ENCODE peak calls at places on chromosomes 2 and 18, in four cellular contexts. T, M, I and X are unnamed samples.

GRCh38 chr18:56197460-56197859 is 440.9 kb downstream of the TXNL1 start:
- DNase-seq in I (no peak), M (no peak), T (no peak), X (no peak)

GRCh38 chr2:136081582-136082210 is 36.3 kb downstream of the CXCR4 start:
- DNase-seq in I (no peak), M (no peak), T (no peak), X (no peak)

GRCh38 chr2:148896116-148896515 is 21.1 kb downstream of the KIF5C start:
- DNase-seq in T (no peak), I (no peak), M (no peak), X (no peak)

GRCh38 chr18:49839012-49839411 is 25.7 kb upstream of the ACAA2 start:
- DNase-seq in T (no peak), M (no peak), I (no peak), X (no peak)

GRCh38 chr2:44844651-44845270 is 96.7 kb upstream of the SIX3 start:
- DNase-seq in T (no peak), M (no peak), I (no peak), X (no peak)

GRCh38 chr2:160700415-160700814 is 206.8 kb upstream of the RBMS1 start:
- DNase-seq in M (no peak), T (no peak), I (no peak), X (no peak)

GRCh38 chr2:219483451-219484342 is 15.0 kb upstream of the GMPPA start:
- DNase-seq in I (no peak), T (no peak), M (peak; percentile 85), X (no peak)

GRCh38 chr2:161165266-161165665 is 5.0 kb downstream of the TANK start:
- DNase-seq in I (no peak), M (no peak), T (no peak), X (no peak)

GRCh38 chr18:23716516-23716915 is 27.3 kb downstream of the LAMA3 start:
- DNase-seq in M (peak; percentile 52), T (peak; percentile 58), I (no peak), X (no peak)

GRCh38 chr2:46388873-46389272 is 90.5 kb upstream of the TMEM247 start:
- DNase-seq in M (no peak), I (no peak), T (no peak), X (peak; percentile 9)

GRCh38 chr2:81324046-81324445 is 1019.5 kb upstream of the LRRTM1 start:
- DNase-seq in I (no peak), M (peak; percentile 1), T (no peak), X (peak; percentile 21)

GRCh38 chr2:218991674-218992168 is 1.5 kb downstream of the CRYBA2 start:
- DNase-seq in I (peak; percentile 49), M (peak; percentile 72), T (no peak), X (no peak)

GRCh38 chr2:30708491-30709290 is 98.6 kb downstream of the CAPN13 start:
- DNase-seq in T (no peak), M (peak; percentile 49), I (peak; percentile 21), X (no peak)

GRCh38 chr2:38620282-38620977 is 17.7 kb upstream of the HNRNPLL start:
- DNase-seq in M (no peak), I (no peak), T (no peak), X (no peak)

GRCh38 chr2:189880429-189880828 is 96.2 kb downstream of the PMS1 start:
- DNase-seq in I (no peak), T (no peak), M (no peak), X (no peak)

GRCh38 chr2:147440694-147441093 is 404.1 kb upstream of the ACVR2A start:
- DNase-seq in T (no peak), I (no peak), M (no peak), X (no peak)

GRCh38 chr2:45932278-45932975 is 281.0 kb downstream of the PRKCE start:
- DNase-seq in M (no peak), I (no peak), T (no peak), X (no peak)

GRCh38 chr18:47545613-47546012 is 294.2 kb upstream of the SKOR2 start:
- DNase-seq in M (peak; percentile 40), T (no peak), I (no peak), X (no peak)

GRCh38 chr18:8771930-8772329 is 66.6 kb downstream of the MTCL1 start:
- DNase-seq in M (no peak), I (no peak), T (no peak), X (peak; percentile 75)

GRCh38 chr2:108491848-108492247 is 42.4 kb upstream of the LIMS1 start:
- DNase-seq in I (no peak), M (no peak), T (no peak), X (no peak)

GRCh38 chr2:25561136-25561850 is 112.1 kb downstream of the DTNB start:
- DNase-seq in M (no peak), I (no peak), T (no peak), X (no peak)

DNA sequence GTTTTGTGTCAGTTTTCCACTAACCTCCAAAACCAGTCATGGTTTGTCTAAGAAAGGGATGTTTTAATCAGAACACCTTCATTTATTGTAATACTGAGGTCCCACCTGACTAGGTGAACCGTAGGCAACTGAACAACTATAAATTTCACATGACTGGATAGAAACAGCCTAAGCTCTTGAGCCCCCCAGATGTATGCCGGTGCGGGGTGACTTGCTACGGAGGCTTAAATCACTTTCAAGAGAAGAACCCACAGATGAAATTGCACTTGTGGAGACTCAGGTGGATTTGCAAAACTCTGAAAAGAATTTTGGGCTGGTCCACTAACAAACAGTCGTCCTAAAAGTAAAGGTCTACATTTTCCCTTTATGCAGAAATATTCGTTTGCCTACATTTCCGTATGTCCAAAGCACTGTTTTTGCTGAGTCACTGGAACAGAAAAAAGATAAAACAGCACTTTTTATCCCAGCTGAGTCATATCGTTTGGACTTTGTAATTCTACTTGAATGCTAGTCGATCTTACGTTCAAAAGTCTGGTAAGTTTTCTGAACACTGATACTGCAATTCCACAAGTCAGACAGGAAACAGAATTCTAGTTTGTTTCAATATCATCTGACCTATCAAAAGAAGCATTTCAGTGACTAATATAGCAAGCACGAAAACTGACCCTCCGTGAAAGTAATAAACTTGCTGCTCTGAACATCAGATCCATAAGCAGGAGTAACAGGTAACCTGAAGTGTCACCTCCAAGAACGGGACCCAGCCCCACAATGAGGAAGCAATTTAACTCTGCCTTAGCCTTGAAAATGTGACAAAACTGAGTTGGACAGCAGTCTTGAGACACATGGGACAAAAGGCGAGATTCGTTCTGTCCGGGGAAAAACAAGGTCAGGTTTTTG is 18.1 kb downstream of the ZNF516 start:
- DNase-seq in M (no peak), T (peak; percentile 84), I (no peak), X (no peak)
- H3K4me3 ChIP-seq in M (no peak overlapping the region), T (peak overlapping the region; percentile 59), I (peak overlapping the region; percentile 20), X (no peak overlapping the region)

GRCh38 chr2:32594573-32594972 is 33.3 kb upstream of the TTC27 start:
- DNase-seq in I (no peak), M (no peak), T (no peak), X (no peak)
- H3K4me3 ChIP-seq in I (no peak overlapping the region), M (no peak overlapping the region), T (no peak overlapping the region), X (no peak overlapping the region)

GRCh38 chr2:234771176-234771575 is 180.6 kb upstream of the SH3BP4 start:
- DNase-seq in T (no peak), M (no peak), I (no peak), X (no peak)
- H3K4me3 ChIP-seq in T (no peak overlapping the region), M (no peak overlapping the region), I (no peak overlapping the region), X (no peak overlapping the region)

DNA sequence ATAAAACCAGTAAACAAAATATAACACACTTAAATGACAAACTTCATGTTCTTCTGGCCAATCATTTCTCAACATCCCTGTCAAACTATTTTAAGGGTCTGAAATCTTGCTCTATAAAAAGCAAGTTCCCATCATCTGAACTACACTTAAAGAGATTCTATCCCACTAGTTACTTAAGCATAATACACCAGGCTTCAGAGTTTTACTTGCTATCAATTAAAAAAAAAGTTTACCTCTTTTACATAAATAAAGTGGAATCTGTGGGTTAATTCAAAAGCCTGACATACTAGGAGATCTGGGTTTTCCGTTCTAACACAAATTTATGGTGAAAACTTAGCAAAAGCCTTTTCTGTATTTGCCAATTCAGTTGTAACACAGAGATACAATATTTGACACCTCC is 1.9 kb downstream of the CLASP1 start:
- DNase-seq in T (no peak), I (no peak), M (no peak), X (no peak)
- H3K4me3 ChIP-seq in T (peak overlapping the region; percentile 65), I (peak overlapping the region; percentile 88), M (no peak overlapping the region), X (no peak overlapping the region)

DNA sequence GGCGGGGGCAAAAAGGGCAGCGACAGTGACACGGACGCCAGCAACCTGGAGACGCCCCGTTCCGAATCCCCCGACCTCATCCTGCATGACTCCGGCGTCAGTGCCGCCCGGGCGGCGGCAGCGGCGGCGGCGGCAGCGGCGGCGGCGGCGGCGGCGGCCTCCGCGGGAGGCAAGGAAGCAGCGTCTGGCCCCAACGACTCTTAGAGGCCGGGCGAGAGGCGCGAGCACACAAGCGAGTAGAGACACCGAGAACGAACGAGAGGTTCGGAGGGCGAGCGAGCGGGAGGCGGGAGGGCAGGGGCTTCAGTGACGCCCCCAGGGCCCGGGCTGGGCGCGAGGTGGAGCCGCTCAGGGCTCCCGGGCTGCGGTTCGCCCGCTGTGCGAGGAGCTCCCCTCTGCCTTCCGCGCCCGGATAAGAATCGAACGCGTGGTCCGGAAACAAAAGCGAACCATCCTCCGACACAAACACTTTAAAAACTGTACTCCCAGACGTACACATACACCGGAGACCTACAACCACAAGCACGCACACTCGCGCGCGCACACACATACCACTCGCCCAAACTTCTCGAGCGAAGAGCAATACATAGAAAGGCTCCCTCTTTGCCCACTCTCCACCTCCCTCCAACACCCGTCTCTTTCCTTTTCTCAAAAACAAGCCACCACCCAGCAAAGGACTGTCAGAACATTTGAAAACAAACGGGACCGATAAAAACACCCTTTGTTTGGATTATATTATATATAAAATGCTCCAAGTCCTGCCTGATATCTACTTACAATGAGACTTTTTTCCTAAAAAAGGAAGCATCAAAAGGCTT is 2.8 kb downstream of the SP9 start:
- DNase-seq in I (peak; percentile 46), T (no peak), M (peak; percentile 82), X (no peak)
- H3K4me3 ChIP-seq in I (peak overlapping the region; percentile 43), T (no peak overlapping the region), M (peak overlapping the region; percentile 30), X (peak overlapping the region; percentile 44)

GRCh38 chr18:11994346-11994707 is 13.0 kb downstream of the IMPA2 start:
- DNase-seq in M (no peak), T (no peak), I (no peak), X (no peak)

GRCh38 chr18:11996907-11997306 is 15.6 kb downstream of the IMPA2 start:
- DNase-seq in M (no peak), I (no peak), T (no peak), X (no peak)

GRCh38 chr18:11994708-11995444 is 13.6 kb downstream of the IMPA2 start:
- DNase-seq in I (no peak), T (no peak), M (peak; percentile 84), X (no peak)

GRCh38 chr18:11996190-11996754 is 15.0 kb downstream of the IMPA2 start:
- DNase-seq in T (no peak), M (no peak), I (no peak), X (no peak)

GRCh38 chr18:11995445-11996189 is 14.3 kb downstream of the IMPA2 start:
- DNase-seq in T (peak; percentile 48), M (peak; percentile 83), I (peak; percentile 66), X (peak; percentile 81)
- H3K4me3 ChIP-seq in T (no peak overlapping the region), M (peak overlapping the region; percentile 6), I (no peak overlapping the region), X (no peak overlapping the region)

GRCh38 chr2:196640031-196640548 is 575 bp downstream of the CCDC150 start:
- DNase-seq in T (no peak), I (no peak), M (no peak), X (no peak)

GRCh38 chr2:196635156-196635555 is 4.4 kb upstream of the CCDC150 start:
- DNase-seq in M (no peak), T (no peak), I (no peak), X (no peak)

GRCh38 chr2:196639180-196640030 is at the start of gene CCDC150:
- DNase-seq in M (peak; percentile 95), I (peak; percentile 87), T (peak; percentile 76), X (peak; percentile 97)

GRCh38 chr2:196638765-196639164 is 750 bp upstream of the CCDC150 start:
- DNase-seq in T (no peak), I (no peak), M (no peak), X (no peak)
- H3K4me3 ChIP-seq in T (no peak overlapping the region), I (peak overlapping the region; percentile 83), M (no peak overlapping the region), X (peak overlapping the region; percentile 74)

GRCh38 chr2:201185863-201186262 is 2.9 kb downstream of the CASP10 start:
- DNase-seq in I (no peak), T (no peak), M (no peak), X (no peak)
- H3K4me3 ChIP-seq in I (peak overlapping the region; percentile 58), T (no peak overlapping the region), M (no peak overlapping the region), X (no peak overlapping the region)